ENCODE peak calls at places on chromosomes 4 and X, in ten cellular contexts. K, B, A, D, X, E, H, C, I and L are unnamed samples.

GRCh38 chr4:76087007-76087769 is 12.7 kb downstream of the ART3 start:
- DNase-seq in K (peak), C (peak), A (no peak), E (peak), I (peak), H (no peak), D (peak), B (peak), X (peak), L (no peak)

GRCh38 chr4:152085657-152086056 is 324.9 kb upstream of the GATB start:
- DNase-seq in A (no peak), D (no peak), E (no peak), C (no peak), K (no peak), B (no peak), I (no peak), X (no peak), H (no peak), L (no peak)

GRCh38 chr4:41069268-41069667 is 145.1 kb downstream of the APBB2 start:
- DNase-seq in C (peak), A (no peak), I (peak), X (no peak), D (no peak), K (no peak), B (no peak), E (no peak), H (no peak), L (no peak)

GRCh38 chrX:67574696-67575095 is 30.9 kb downstream of the AR start:
- DNase-seq in E (no peak), D (no peak), C (no peak), B (no peak), X (no peak), I (no peak), H (no peak), A (no peak), K (no peak), L (no peak)

GRCh38 chr4:15612136-15612535 is 43.0 kb downstream of the FBXL5 start:
- DNase-seq in C (no peak), B (no peak), X (no peak), E (no peak), D (no peak), H (no peak), K (no peak), I (no peak), A (no peak), L (no peak)

GRCh38 chr4:111475001-111475400 is 670.3 kb upstream of the FAM241A start:
- DNase-seq in B (peak), A (no peak), I (peak), H (no peak), E (peak), X (peak), K (no peak), D (peak), C (peak), L (no peak)

GRCh38 chr4:26061248-26061986 is 147.4 kb downstream of the SMIM20 start:
- DNase-seq in K (no peak), X (peak), C (peak), B (no peak), D (no peak), H (no peak), A (no peak), I (peak), E (no peak), L (no peak)

GRCh38 chr4:138510053-138510452 is 267.9 kb upstream of the SLC7A11 start:
- DNase-seq in K (no peak), A (no peak), B (no peak), C (peak), H (no peak), X (no peak), E (no peak), I (no peak), D (no peak), L (no peak)

GRCh38 chr4:53906786-53907185 is 157.6 kb downstream of the CHIC2 start:
- DNase-seq in X (no peak), C (no peak), D (no peak), H (no peak), K (no peak), A (no peak), I (no peak), B (no peak), E (no peak), L (no peak)

GRCh38 chr4:107825072-107825789 is 499 bp downstream of the SGMS2 start:
- DNase-seq in X (peak), B (peak), E (peak), H (peak), C (peak), K (no peak), D (peak), I (peak), A (no peak), L (peak)

GRCh38 chrX:19034025-19034424 is 50.1 kb upstream of the PHKA2 start:
- DNase-seq in K (no peak), C (no peak), I (no peak), H (no peak), E (no peak), D (no peak), B (no peak), A (no peak), X (no peak), L (no peak)

GRCh38 chrX:132023896-132024386 is 839 bp downstream of the STK26 start:
- DNase-seq in D (no peak), H (no peak), E (no peak), C (peak), X (no peak), B (peak), K (no peak), I (no peak), A (no peak), L (no peak)

GRCh38 chr4:102308032-102308799 is 37.1 kb downstream of the SLC39A8 start:
- DNase-seq in A (no peak), I (no peak), D (no peak), X (no peak), H (no peak), K (no peak), C (peak), B (no peak), E (no peak), L (no peak)

GRCh38 chrX:47160781-47161180 is 15.8 kb downstream of the RBM10 start:
- DNase-seq in I (no peak), X (no peak), C (no peak), E (no peak), D (no peak), B (no peak), A (no peak), H (no peak), K (no peak), L (no peak)

GRCh38 chr4:87211249-87211952 is 9.0 kb downstream of the KLHL8 start:
- DNase-seq in C (no peak), I (no peak), D (no peak), A (no peak), B (no peak), E (no peak), X (no peak), H (no peak), K (no peak), L (no peak)

GRCh38 chr4:89486042-89486441 is 178.4 kb upstream of the GPRIN3 start:
- DNase-seq in X (no peak), E (no peak), A (no peak), I (peak), C (peak), D (no peak), K (no peak), H (no peak), B (no peak), L (no peak)

GRCh38 chr4:151798678-151799416 is 38.0 kb upstream of the GATB start:
- DNase-seq in E (no peak), D (no peak), X (no peak), I (no peak), K (no peak), A (no peak), H (no peak), C (peak), B (no peak), L (no peak)

GRCh38 chr4:130422255-130422654 is 1326.3 kb downstream of the C4orf33 start:
- DNase-seq in H (no peak), C (no peak), B (no peak), K (no peak), E (no peak), I (no peak), A (no peak), X (no peak), D (no peak), L (no peak)

GRCh38 chr4:110641218-110641617 is 18.3 kb upstream of the PITX2 start:
- DNase-seq in B (no peak), D (no peak), E (no peak), C (no peak), X (no peak), H (no peak), I (no peak), K (no peak), A (no peak), L (no peak)

GRCh38 chrX:48043056-48043455 is 28.4 kb downstream of the ZNF630 start:
- DNase-seq in B (no peak), K (no peak), X (no peak), H (no peak), E (no peak), A (no peak), C (no peak), D (no peak), I (no peak), L (no peak)

GRCh38 chrX:74536142-74537010 is 78.0 kb downstream of the RLIM start:
- DNase-seq in D (peak), B (no peak), I (peak), A (peak), X (peak), E (peak), H (peak), K (peak), C (peak), L (peak)

GRCh38 chr4:182380701-182381295 is 137.6 kb downstream of the TENM3 start:
- DNase-seq in K (no peak), B (no peak), X (no peak), E (no peak), A (no peak), D (no peak), C (no peak), I (no peak), H (no peak), L (no peak)

GRCh38 chr4:143355540-143356217 is 19.0 kb downstream of the GAB1 start:
- DNase-seq in D (no peak), C (peak), H (no peak), E (no peak), I (no peak), B (no peak), X (no peak), K (no peak), A (no peak), L (no peak)

GRCh38 chr4:3308691-3309090 is 15.9 kb downstream of the RGS12 start:
- DNase-seq in D (no peak), I (no peak), C (no peak), B (no peak), A (no peak), K (no peak), H (no peak), X (no peak), E (no peak), L (no peak)

GRCh38 chr4:177225605-177226004 is 84.1 kb upstream of the NEIL3 start:
- DNase-seq in A (no peak), D (no peak), E (no peak), I (no peak), X (no peak), H (no peak), C (no peak), B (no peak), K (no peak), L (no peak)

GRCh38 chrX:22314692-22315091 is 42.0 kb downstream of the CBLL2 start:
- DNase-seq in E (no peak), K (no peak), D (no peak), A (no peak), H (no peak), X (no peak), B (no peak), C (peak), I (no peak), L (no peak)

GRCh38 chr4:71025654-71026053 is 32.2 kb downstream of the DCK start:
- DNase-seq in B (no peak), E (no peak), D (no peak), C (peak), K (no peak), I (no peak), H (no peak), A (no peak), X (no peak), L (no peak)

GRCh38 chr4:85520765-85521749 is 46.1 kb downstream of the ARHGAP24 start:
- DNase-seq in K (no peak), X (no peak), A (no peak), C (no peak), I (no peak), H (no peak), B (no peak), D (no peak), E (no peak), L (no peak)

GRCh38 chr4:83259586-83259985 is 25.0 kb downstream of the COQ2 start:
- DNase-seq in C (no peak), D (no peak), I (no peak), B (no peak), E (no peak), K (no peak), X (no peak), A (no peak), H (no peak), L (no peak)

GRCh38 chr4:164779080-164779479 is 25.1 kb downstream of the SMIM31 start:
- DNase-seq in I (no peak), K (no peak), E (no peak), H (no peak), X (no peak), B (no peak), C (no peak), D (no peak), A (no peak), L (no peak)

GRCh38 chr4:164780839-164781238 is 26.9 kb downstream of the SMIM31 start:
- DNase-seq in B (no peak), X (no peak), E (no peak), H (no peak), I (no peak), K (no peak), D (no peak), C (no peak), A (no peak), L (no peak)

GRCh38 chr4:164783966-164784365 is 30.0 kb downstream of the SMIM31 start:
- DNase-seq in I (no peak), C (no peak), K (no peak), B (no peak), H (no peak), X (no peak), E (no peak), D (no peak), A (no peak), L (no peak)

GRCh38 chr4:164779811-164780216 is 25.9 kb downstream of the SMIM31 start:
- DNase-seq in D (peak), B (peak), C (peak), H (no peak), I (peak), K (no peak), E (peak), X (peak), A (no peak), L (no peak)
- H3K27ac ChIP-seq in D (no peak), B (no peak), C (no peak), H (no peak), I (no peak), K (no peak), E (no peak), X (no peak), A (no peak), L (no peak)

GRCh38 chr4:7832331-7832730 is 107.3 kb downstream of the AFAP1 start:
- DNase-seq in K (no peak), C (no peak), E (no peak), D (no peak), A (no peak), B (no peak), I (no peak), X (no peak), H (no peak), L (no peak)
- H3K27ac ChIP-seq in K (no peak), C (no peak), E (no peak), D (no peak), A (peak), B (no peak), I (no peak), X (no peak), H (no peak), L (peak)

DNA sequence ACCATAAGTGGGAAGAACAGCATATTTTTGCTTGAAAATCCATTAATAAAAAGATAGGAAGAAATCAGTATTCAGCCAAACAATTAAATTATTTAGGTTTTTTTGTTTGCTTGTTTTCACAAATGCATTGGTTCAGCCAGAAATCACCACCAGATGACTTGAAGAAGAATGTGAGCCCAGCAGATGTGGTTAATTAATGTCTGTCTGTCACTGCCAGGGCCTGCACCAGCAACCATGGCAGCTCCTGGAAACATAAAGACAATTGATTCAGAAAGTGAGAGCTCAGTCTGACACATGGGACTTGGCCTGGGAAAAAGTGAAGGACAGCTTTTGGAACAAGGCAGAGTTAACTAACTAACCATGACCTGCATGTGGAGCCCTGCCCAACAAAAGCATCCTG is 74.0 kb downstream of the MAOB start:
- DNase-seq in K (no peak), D (no peak), C (no peak), A (no peak), E (no peak), I (no peak), X (no peak), H (no peak), B (no peak), L (no peak)
- H3K27ac ChIP-seq in K (no peak), D (no peak), C (no peak), A (no peak), E (no peak), I (no peak), X (no peak), H (no peak), B (no peak), L (no peak)

GRCh38 chrX:11143931-11144678 is 33.0 kb downstream of the HCCS start:
- DNase-seq in D (peak), A (no peak), K (no peak), X (peak), B (peak), I (peak), C (peak), H (no peak), E (peak), L (peak)

GRCh38 chrX:11146411-11146810 is 35.3 kb downstream of the HCCS start:
- DNase-seq in A (no peak), I (no peak), E (no peak), H (no peak), C (no peak), B (no peak), K (no peak), D (no peak), X (no peak), L (no peak)

GRCh38 chrX:11151799-11152591 is 40.9 kb downstream of the HCCS start:
- DNase-seq in X (peak), A (no peak), B (no peak), H (no peak), K (no peak), E (no peak), C (no peak), D (no peak), I (no peak), L (no peak)

GRCh38 chrX:11148401-11148800 is 37.3 kb downstream of the HCCS start:
- DNase-seq in K (no peak), B (no peak), H (no peak), E (no peak), X (no peak), A (no peak), I (no peak), D (no peak), C (no peak), L (no peak)
- H3K27ac ChIP-seq in K (no peak), B (no peak), H (no peak), E (no peak), X (no peak), A (no peak), I (no peak), D (no peak), C (no peak), L (no peak)

GRCh38 chrX:34972206-34972605 is 29.6 kb downstream of the FAM47B start:
- DNase-seq in C (no peak), B (no peak), E (no peak), K (no peak), I (no peak), D (no peak), A (no peak), X (no peak), H (no peak), L (no peak)
- H3K27ac ChIP-seq in C (no peak), B (no peak), E (no peak), K (no peak), I (no peak), D (no peak), A (no peak), X (no peak), H (no peak), L (no peak)

GRCh38 chrX:53048169-53049126 is at the start of gene GPR173:
- DNase-seq in C (peak), X (peak), I (peak), A (no peak), H (no peak), E (peak), B (peak), K (peak), D (peak), L (no peak)
- H3K27ac ChIP-seq in C (peak), X (peak), I (peak), A (peak), H (no peak), E (no peak), B (peak), K (peak), D (peak), L (peak)

DNA sequence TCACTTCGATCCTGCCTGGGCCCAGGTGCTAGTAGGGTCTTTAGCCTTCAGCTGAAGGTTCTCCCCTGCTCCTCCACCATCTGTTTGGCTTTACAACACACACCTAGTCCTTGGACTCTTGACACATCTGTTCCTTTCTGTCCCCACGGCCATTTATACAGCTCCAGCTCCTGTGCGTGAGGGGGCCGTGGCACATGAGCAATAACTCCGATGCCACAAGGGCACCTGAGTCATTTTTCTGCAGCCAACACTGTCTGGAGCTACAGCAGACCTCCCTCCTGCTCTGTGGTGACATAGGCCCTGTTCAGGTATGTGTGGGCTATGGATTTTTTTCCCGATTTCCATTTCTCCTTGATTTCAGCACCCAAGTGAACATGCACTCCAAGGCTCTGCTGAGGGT is 44.7 kb upstream of the BCOR start:
- DNase-seq in I (no peak), E (no peak), X (no peak), D (no peak), H (no peak), B (no peak), K (no peak), C (no peak), A (no peak), L (no peak)
- H3K27ac ChIP-seq in I (no peak), E (no peak), X (peak), D (no peak), H (no peak), B (no peak), K (no peak), C (no peak), A (no peak), L (no peak)

GRCh38 chrX:40108084-40108958 is 10.6 kb upstream of the BCOR start:
- DNase-seq in X (peak), A (no peak), D (peak), B (no peak), I (peak), E (peak), C (peak), H (no peak), K (no peak), L (no peak)
- H3K27ac ChIP-seq in X (peak), A (peak), D (no peak), B (no peak), I (peak), E (peak), C (peak), H (peak), K (peak), L (peak)

GRCh38 chrX:17833954-17834353 is 27.1 kb downstream of the RAI2 start:
- DNase-seq in D (no peak), K (no peak), E (no peak), B (no peak), I (no peak), C (no peak), H (no peak), X (no peak), A (no peak), L (no peak)

GRCh38 chrX:17839269-17839668 is 21.8 kb downstream of the RAI2 start:
- DNase-seq in D (no peak), C (no peak), H (no peak), K (no peak), X (no peak), E (no peak), I (no peak), A (no peak), B (no peak), L (no peak)

GRCh38 chrX:17831255-17831654 is 29.8 kb downstream of the RAI2 start:
- DNase-seq in A (no peak), H (no peak), X (no peak), E (no peak), B (no peak), C (no peak), D (no peak), I (no peak), K (no peak), L (no peak)

DNA sequence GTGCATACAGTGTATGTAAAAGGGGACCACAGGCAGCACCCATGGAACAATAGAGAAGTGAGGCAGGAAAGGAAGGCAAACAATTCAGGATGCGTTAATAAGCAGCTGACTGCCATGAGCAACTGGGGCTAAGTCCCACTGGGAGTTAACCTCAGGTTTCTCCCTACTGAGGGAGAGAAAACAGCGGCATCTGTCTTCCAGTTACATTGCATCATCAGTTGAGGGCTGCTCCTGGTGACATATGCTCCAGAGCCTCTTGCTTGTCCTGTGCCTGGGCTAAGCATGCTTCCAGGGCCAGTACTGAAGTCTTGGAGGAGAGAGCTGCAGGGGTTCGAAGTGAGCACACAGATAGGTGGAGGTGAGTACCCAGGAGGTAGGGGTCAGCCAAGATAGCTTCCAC is 24.3 kb downstream of the RAI2 start:
- DNase-seq in C (no peak), E (no peak), B (no peak), D (no peak), X (no peak), I (no peak), H (no peak), K (no peak), A (no peak), L (no peak)
- H3K27ac ChIP-seq in C (no peak), E (no peak), B (no peak), D (no peak), X (no peak), I (no peak), H (no peak), K (no peak), A (no peak), L (no peak)